ENCODE peak calls at places on chromosomes 3 and 15, in five cellular contexts. D is fibroblast of pulmonary artery, A is Calu3, Q is tibial nerve, W is GM06990. Z is an unnamed sample.

GRCh38 chr3:17431004-17431403 is 311.4 kb downstream of the TBC1D5 start:
- DNase-seq in D (peak; percentile 72), A (no peak), Q (no peak), W (no peak), Z (no peak)

GRCh38 chr3:128267541-128267940 is 114.3 kb downstream of the EEFSEC start:
- DNase-seq in D (no peak), A (no peak), Q (no peak), W (no peak), Z (no peak)

GRCh38 chr3:16945330-16945729 is 60.6 kb downstream of the PLCL2 start:
- DNase-seq in D (peak; percentile 29), A (no peak), Q (no peak), W (no peak), Z (no peak)

GRCh38 chr15:73699249-73700040 is 15.3 kb downstream of the CD276 start:
- DNase-seq in D (no peak), A (no peak), Q (no peak), W (no peak), Z (no peak)

GRCh38 chr3:81378552-81379288 is 382.7 kb downstream of the GBE1 start:
- DNase-seq in D (no peak), A (no peak), Q (no peak), W (no peak), Z (no peak)

GRCh38 chr3:130896101-130896500 is 2.2 kb downstream of the ATP2C1 start:
- DNase-seq in D (no peak), A (no peak), Q (no peak), W (no peak), Z (no peak)

GRCh38 chr3:15797600-15798303 is at the start of gene ANKRD28:
- DNase-seq in D (peak; percentile 96), A (peak; percentile 20), Q (no peak), W (no peak), Z (peak; percentile 3)

GRCh38 chr3:140972833-140973232 is 31.2 kb downstream of the SLC25A36 start:
- DNase-seq in D (peak; percentile 35), A (no peak), Q (no peak), W (no peak), Z (no peak)

GRCh38 chr3:1971780-1972179 is 126.9 kb upstream of the CNTN4 start:
- DNase-seq in D (peak; percentile 69), A (no peak), Q (no peak), W (no peak), Z (no peak)

GRCh38 chr15:22903427-22903826 is 65.0 kb downstream of the NIPA2 start:
- DNase-seq in D (no peak), A (no peak), Q (no peak), W (no peak), Z (no peak)

GRCh38 chr3:123161167-123161566 is 40.6 kb upstream of the SEC22A start:
- DNase-seq in D (no peak), A (no peak), Q (no peak), W (no peak), Z (no peak)

GRCh38 chr3:58471025-58471887 is 20.6 kb upstream of the KCTD6 start:
- DNase-seq in D (peak; percentile 79), A (peak; percentile 78), Q (no peak), W (no peak), Z (no peak)

GRCh38 chr15:84734794-84735479 is 13.5 kb upstream of the ZNF592 start:
- DNase-seq in D (no peak), A (peak; percentile 94), Q (no peak), W (peak; percentile 69), Z (peak; percentile 8)

GRCh38 chr3:117322866-117323265 is 613.3 kb downstream of the TUSC7 start:
- DNase-seq in D (peak; percentile 17), A (no peak), Q (no peak), W (no peak), Z (no peak)

GRCh38 chr3:126329927-126330725 is 27.1 kb downstream of the KLF15 start:
- DNase-seq in D (no peak), A (no peak), Q (no peak), W (no peak), Z (no peak)

GRCh38 chr3:149273096-149273751 is 51.6 kb upstream of the CP start:
- DNase-seq in D (peak; percentile 94), A (peak; percentile 65), Q (no peak), W (peak; percentile 50), Z (peak; percentile 50)

GRCh38 chr3:152260026-152260425 is 8.7 kb upstream of the MBNL1 start:
- DNase-seq in D (peak; percentile 48), A (no peak), Q (no peak), W (no peak), Z (no peak)

GRCh38 chr3:156788846-156789245 is 37.3 kb upstream of the LEKR1 start:
- DNase-seq in D (no peak), A (no peak), Q (no peak), W (no peak), Z (no peak)

GRCh38 chr3:184337315-184337714 is at the start of gene FAM131A:
- DNase-seq in D (peak; percentile 38), A (no peak), Q (no peak), W (no peak), Z (no peak)

GRCh38 chr15:95763426-95763825 is 567.1 kb upstream of the NR2F2 start:
- DNase-seq in D (peak; percentile 4), A (no peak), Q (no peak), W (no peak), Z (no peak)

GRCh38 chr15:35746121-35746520 is 200.2 kb upstream of the DPH6 start:
- DNase-seq in D (peak; percentile 76), A (no peak), Q (no peak), W (no peak), Z (no peak)

GRCh38 chr3:45033799-45034198 is 7.7 kb downstream of the CLEC3B start:
- DNase-seq in D (no peak), A (no peak), Q (no peak), W (no peak), Z (no peak)

GRCh38 chr3:39166932-39167532 is 13.6 kb upstream of the CSRNP1 start:
- DNase-seq in D (peak; percentile 99), A (no peak), Q (no peak), W (no peak), Z (no peak)

GRCh38 chr3:125140011-125140813 is 72.3 kb downstream of the SLC12A8 start:
- DNase-seq in D (peak; percentile 46), A (no peak), Q (no peak), W (no peak), Z (no peak)

GRCh38 chr15:71683401-71684274 is 126.7 kb upstream of the NR2E3 start:
- DNase-seq in D (peak; percentile 11), A (no peak), Q (no peak), W (no peak), Z (no peak)

GRCh38 chr15:99732711-99733267 is 448 bp downstream of the LYSMD4 start:
- DNase-seq in D (no peak), A (peak; percentile 15), Q (peak; percentile 26), W (peak; percentile 56), Z (peak; percentile 27)

GRCh38 chr3:15223684-15224575 is 17.9 kb downstream of the CAPN7 start:
- DNase-seq in D (no peak), A (no peak), Q (no peak), W (no peak), Z (no peak)

GRCh38 chr3:188979236-188979635 is 192.5 kb upstream of the TPRG1 start:
- DNase-seq in D (no peak), A (no peak), Q (no peak), W (no peak), Z (no peak)

GRCh38 chr15:40279437-40280141 is 3.3 kb downstream of the ANKRD63 start:
- DNase-seq in D (peak; percentile 55), A (peak; percentile 80), Q (peak; percentile 53), W (peak; percentile 67), Z (peak; percentile 86)

GRCh38 chr3:166688665-166689064 is 691.4 kb downstream of the ZBBX start:
- DNase-seq in D (no peak), A (no peak), Q (no peak), W (no peak), Z (no peak)

GRCh38 chr3:107796786-107797185 is 274.0 kb downstream of the BBX start:
- DNase-seq in D (peak; percentile 76), A (peak; percentile 16), Q (no peak), W (no peak), Z (no peak)

GRCh38 chr3:134330895-134331810 is 43.1 kb downstream of the AMOTL2 start:
- DNase-seq in D (peak; percentile 60), A (no peak), Q (peak; percentile 41), W (no peak), Z (no peak)

GRCh38 chr3:87761795-87762194 is 297.0 kb downstream of the CGGBP1 start:
- DNase-seq in D (no peak), A (no peak), Q (no peak), W (no peak), Z (no peak)

GRCh38 chr15:29458361-29458760 is 188.7 kb upstream of the NSMCE3 start:
- DNase-seq in D (no peak), A (no peak), Q (no peak), W (no peak), Z (no peak)

GRCh38 chr15:45795487-45796069 is 160.7 kb downstream of the SQOR start:
- DNase-seq in D (peak; percentile 80), A (peak; percentile 59), Q (no peak), W (no peak), Z (peak; percentile 30)
- TF ChIP-seq CTCF in D (peak; percentile 83), A (peak; percentile 40), Q (peak; percentile 35), W (peak; percentile 57), Z (peak; percentile 45)

GRCh38 chr15:70016511-70016994 is 81.2 kb downstream of the TLE3 start:
- DNase-seq in D (no peak), A (no peak), Q (no peak), W (peak; percentile 73), Z (no peak)

GRCh38 chr15:70017025-70017424 is 80.7 kb downstream of the TLE3 start:
- DNase-seq in D (no peak), A (no peak), Q (no peak), W (no peak), Z (no peak)

GRCh38 chr15:70014311-70014707 is 83.4 kb downstream of the TLE3 start:
- DNase-seq in D (no peak), A (no peak), Q (no peak), W (no peak), Z (no peak)

GRCh38 chr15:70013647-70014310 is 83.9 kb downstream of the TLE3 start:
- DNase-seq in D (no peak), A (no peak), Q (no peak), W (no peak), Z (no peak)

GRCh38 chr15:70014860-70015490 is 82.7 kb downstream of the TLE3 start:
- DNase-seq in D (no peak), A (no peak), Q (no peak), W (peak; percentile 88), Z (peak; percentile 39)
- TF ChIP-seq CTCF in D (no peak), A (no peak), Q (no peak), W (peak; percentile 42), Z (no peak)

DNA sequence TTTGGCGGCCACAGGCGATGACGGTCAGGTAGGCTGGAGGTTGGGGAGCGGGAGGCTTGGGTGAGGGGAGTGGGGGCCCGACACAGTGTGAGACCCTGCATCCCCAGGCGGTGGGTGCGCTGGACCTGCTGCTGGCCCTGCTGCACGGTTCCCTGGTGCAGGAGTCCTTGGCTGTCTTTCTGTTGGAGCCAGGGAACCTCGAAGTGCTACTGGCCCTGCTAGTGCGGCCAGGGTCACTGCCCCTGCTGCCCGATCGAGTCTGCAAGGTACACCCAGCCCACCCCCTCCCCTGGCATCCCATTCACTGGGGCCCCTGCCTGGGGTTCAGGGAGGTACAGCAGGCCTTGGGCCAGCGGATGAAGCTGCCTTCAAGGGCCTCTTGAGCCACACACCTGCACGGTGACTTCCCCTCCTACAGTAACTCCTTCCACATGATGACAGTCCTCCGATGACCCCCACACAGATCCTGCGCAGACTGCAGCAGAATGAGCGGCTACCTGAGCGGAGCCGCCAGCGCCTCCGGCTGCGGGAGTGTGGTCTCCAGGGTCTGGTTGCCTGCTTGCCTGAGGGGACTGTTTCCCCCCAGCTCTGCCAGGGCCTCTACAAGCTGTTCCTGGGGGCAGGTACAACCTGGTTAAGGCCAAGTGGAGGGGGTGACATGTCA is 19.5 kb downstream of the NBEAL2 start:
- DNase-seq in D (no peak), A (no peak), Q (no peak), W (no peak), Z (no peak)
- TF ChIP-seq CTCF in D (no peak), A (no peak), Q (no peak), W (no peak), Z (peak; percentile 10)

GRCh38 chr3:86147119-86147518 is 843.8 kb downstream of the VGLL3 start:
- DNase-seq in D (no peak), A (no peak), Q (no peak), W (no peak), Z (no peak)
- TF ChIP-seq CTCF in D (no peak), A (no peak), Q (no peak), W (no peak), Z (no peak)

Z was measured in endothelial cell.